ENCODE peak calls at places on chromosomes 12 and 14, in four cellular contexts. One of them, this sample, is unnamed.

GRCh38 chr14:104971447-104972240 is 6.5 kb downstream of the AHNAK2 start:
- DNase-seq in stimulated activated CD8-positive, alpha-beta memory T cell treated with anti-CD3 and anti-CD28 coated beads, Interleukin-4, amount 100 ng/mL, for 4 hours: no peak
- DNase-seq in WTC11: no peak
- DNase-seq in GDM1: no peak
- DNase-seq in this sample: no peak

GRCh38 chr12:538731-539539 is 79.2 kb downstream of the B4GALNT3 start:
- DNase-seq in stimulated activated CD8-positive, alpha-beta memory T cell treated with anti-CD3 and anti-CD28 coated beads, Interleukin-4, amount 100 ng/mL, for 4 hours: no peak
- DNase-seq in WTC11: no peak
- DNase-seq in GDM1: peak; percentile 64
- DNase-seq in this sample: no peak

GRCh38 chr14:28264306-28264705 is 502.3 kb upstream of the FOXG1 start:
- DNase-seq in stimulated activated CD8-positive, alpha-beta memory T cell treated with anti-CD3 and anti-CD28 coated beads, Interleukin-4, amount 100 ng/mL, for 4 hours: no peak
- DNase-seq in WTC11: no peak
- DNase-seq in GDM1: no peak
- DNase-seq in this sample: no peak

GRCh38 chr14:33839193-33840076 is 111.4 kb downstream of the EGLN3 start:
- DNase-seq in stimulated activated CD8-positive, alpha-beta memory T cell treated with anti-CD3 and anti-CD28 coated beads, Interleukin-4, amount 100 ng/mL, for 4 hours: peak; percentile 7
- DNase-seq in WTC11: peak; percentile 49
- DNase-seq in GDM1: peak; percentile 28
- DNase-seq in this sample: peak; percentile 76

GRCh38 chr12:92478692-92479091 is 224.1 kb upstream of the PLEKHG7 start:
- DNase-seq in stimulated activated CD8-positive, alpha-beta memory T cell treated with anti-CD3 and anti-CD28 coated beads, Interleukin-4, amount 100 ng/mL, for 4 hours: no peak
- DNase-seq in WTC11: no peak
- DNase-seq in GDM1: no peak
- DNase-seq in this sample: no peak

GRCh38 chr12:15794836-15795235 is 5.6 kb upstream of the EPS8 start:
- DNase-seq in stimulated activated CD8-positive, alpha-beta memory T cell treated with anti-CD3 and anti-CD28 coated beads, Interleukin-4, amount 100 ng/mL, for 4 hours: no peak
- DNase-seq in WTC11: no peak
- DNase-seq in GDM1: no peak
- DNase-seq in this sample: no peak

GRCh38 chr14:104420990-104421389 is 158.6 kb upstream of the C14orf180 start:
- DNase-seq in stimulated activated CD8-positive, alpha-beta memory T cell treated with anti-CD3 and anti-CD28 coated beads, Interleukin-4, amount 100 ng/mL, for 4 hours: no peak
- DNase-seq in WTC11: no peak
- DNase-seq in GDM1: no peak
- DNase-seq in this sample: no peak

GRCh38 chr12:43836455-43836989 is 641 bp downstream of the TMEM117 start:
- DNase-seq in stimulated activated CD8-positive, alpha-beta memory T cell treated with anti-CD3 and anti-CD28 coated beads, Interleukin-4, amount 100 ng/mL, for 4 hours: no peak
- DNase-seq in WTC11: no peak
- DNase-seq in GDM1: no peak
- DNase-seq in this sample: no peak

GRCh38 chr14:55071870-55072640 is 20.6 kb downstream of the MAPK1IP1L start:
- DNase-seq in stimulated activated CD8-positive, alpha-beta memory T cell treated with anti-CD3 and anti-CD28 coated beads, Interleukin-4, amount 100 ng/mL, for 4 hours: no peak
- DNase-seq in WTC11: no peak
- DNase-seq in GDM1: no peak
- DNase-seq in this sample: peak; percentile 44

GRCh38 chr12:29309320-29309902 is 71.6 kb downstream of the ERGIC2 start:
- DNase-seq in stimulated activated CD8-positive, alpha-beta memory T cell treated with anti-CD3 and anti-CD28 coated beads, Interleukin-4, amount 100 ng/mL, for 4 hours: no peak
- DNase-seq in WTC11: no peak
- DNase-seq in GDM1: no peak
- DNase-seq in this sample: no peak

GRCh38 chr12:75011120-75011519 is 198.5 kb downstream of the KCNC2 start:
- DNase-seq in stimulated activated CD8-positive, alpha-beta memory T cell treated with anti-CD3 and anti-CD28 coated beads, Interleukin-4, amount 100 ng/mL, for 4 hours: no peak
- DNase-seq in WTC11: no peak
- DNase-seq in GDM1: no peak
- DNase-seq in this sample: peak; percentile 35

GRCh38 chr14:64303471-64303917 is 9.3 kb upstream of the ESR2 start:
- DNase-seq in stimulated activated CD8-positive, alpha-beta memory T cell treated with anti-CD3 and anti-CD28 coated beads, Interleukin-4, amount 100 ng/mL, for 4 hours: no peak
- DNase-seq in WTC11: no peak
- DNase-seq in GDM1: no peak
- DNase-seq in this sample: no peak

GRCh38 chr14:26863736-26864135 is 265.9 kb upstream of the NOVA1 start:
- DNase-seq in stimulated activated CD8-positive, alpha-beta memory T cell treated with anti-CD3 and anti-CD28 coated beads, Interleukin-4, amount 100 ng/mL, for 4 hours: no peak
- DNase-seq in WTC11: no peak
- DNase-seq in GDM1: no peak
- DNase-seq in this sample: no peak

GRCh38 chr12:116551952-116552749 is 7.0 kb upstream of the MAP1LC3B2 start:
- DNase-seq in stimulated activated CD8-positive, alpha-beta memory T cell treated with anti-CD3 and anti-CD28 coated beads, Interleukin-4, amount 100 ng/mL, for 4 hours: no peak
- DNase-seq in WTC11: no peak
- DNase-seq in GDM1: no peak
- DNase-seq in this sample: no peak

GRCh38 chr14:80491562-80492139 is 280.3 kb upstream of the DIO2 start:
- DNase-seq in stimulated activated CD8-positive, alpha-beta memory T cell treated with anti-CD3 and anti-CD28 coated beads, Interleukin-4, amount 100 ng/mL, for 4 hours: no peak
- DNase-seq in WTC11: no peak
- DNase-seq in GDM1: no peak
- DNase-seq in this sample: no peak

GRCh38 chr14:74492413-74493342 is at the start of gene NPC2:
- DNase-seq in stimulated activated CD8-positive, alpha-beta memory T cell treated with anti-CD3 and anti-CD28 coated beads, Interleukin-4, amount 100 ng/mL, for 4 hours: no peak
- DNase-seq in WTC11: no peak
- DNase-seq in GDM1: no peak
- DNase-seq in this sample: no peak

GRCh38 chr14:104694991-104695659 is 5.7 kb downstream of the INF2 start:
- DNase-seq in stimulated activated CD8-positive, alpha-beta memory T cell treated with anti-CD3 and anti-CD28 coated beads, Interleukin-4, amount 100 ng/mL, for 4 hours: no peak
- DNase-seq in WTC11: no peak
- DNase-seq in GDM1: no peak
- DNase-seq in this sample: no peak

GRCh38 chr14:59919582-59920377 is at the start of gene LRRC9:
- DNase-seq in stimulated activated CD8-positive, alpha-beta memory T cell treated with anti-CD3 and anti-CD28 coated beads, Interleukin-4, amount 100 ng/mL, for 4 hours: no peak
- DNase-seq in WTC11: peak; percentile 96
- DNase-seq in GDM1: no peak
- DNase-seq in this sample: peak; percentile 95

GRCh38 chr12:3005736-3006135 is 46.5 kb downstream of the TEAD4 start:
- DNase-seq in stimulated activated CD8-positive, alpha-beta memory T cell treated with anti-CD3 and anti-CD28 coated beads, Interleukin-4, amount 100 ng/mL, for 4 hours: no peak
- DNase-seq in WTC11: no peak
- DNase-seq in GDM1: no peak
- DNase-seq in this sample: no peak

GRCh38 chr12:45914090-45914489 is 76.3 kb downstream of the SCAF11 start:
- DNase-seq in stimulated activated CD8-positive, alpha-beta memory T cell treated with anti-CD3 and anti-CD28 coated beads, Interleukin-4, amount 100 ng/mL, for 4 hours: no peak
- DNase-seq in WTC11: no peak
- DNase-seq in GDM1: no peak
- DNase-seq in this sample: no peak

GRCh38 chr14:50820786-50821185 is 10.2 kb downstream of the NIN start:
- DNase-seq in stimulated activated CD8-positive, alpha-beta memory T cell treated with anti-CD3 and anti-CD28 coated beads, Interleukin-4, amount 100 ng/mL, for 4 hours: no peak
- DNase-seq in WTC11: no peak
- DNase-seq in GDM1: no peak
- DNase-seq in this sample: no peak

GRCh38 chr12:118055144-118055557 is 5.8 kb downstream of the WSB2 start:
- DNase-seq in stimulated activated CD8-positive, alpha-beta memory T cell treated with anti-CD3 and anti-CD28 coated beads, Interleukin-4, amount 100 ng/mL, for 4 hours: peak; percentile 39
- DNase-seq in WTC11: peak; percentile 77
- DNase-seq in GDM1: peak; percentile 36
- DNase-seq in this sample: peak; percentile 44

GRCh38 chr14:106652494-106652893 is 1126.1 kb downstream of the TMEM121 start:
- DNase-seq in stimulated activated CD8-positive, alpha-beta memory T cell treated with anti-CD3 and anti-CD28 coated beads, Interleukin-4, amount 100 ng/mL, for 4 hours: no peak
- DNase-seq in WTC11: no peak
- DNase-seq in GDM1: no peak
- DNase-seq in this sample: no peak

GRCh38 chr12:121038861-121039654 is at the start of gene OASL:
- DNase-seq in stimulated activated CD8-positive, alpha-beta memory T cell treated with anti-CD3 and anti-CD28 coated beads, Interleukin-4, amount 100 ng/mL, for 4 hours: peak; percentile 28
- DNase-seq in WTC11: no peak
- DNase-seq in GDM1: peak; percentile 10
- DNase-seq in this sample: no peak

GRCh38 chr12:101581190-101581589 is 13.6 kb upstream of the MYBPC1 start:
- DNase-seq in stimulated activated CD8-positive, alpha-beta memory T cell treated with anti-CD3 and anti-CD28 coated beads, Interleukin-4, amount 100 ng/mL, for 4 hours: no peak
- DNase-seq in WTC11: no peak
- DNase-seq in GDM1: no peak
- DNase-seq in this sample: no peak

GRCh38 chr14:57865450-57866198 is at the start of gene SLC35F4:
- DNase-seq in stimulated activated CD8-positive, alpha-beta memory T cell treated with anti-CD3 and anti-CD28 coated beads, Interleukin-4, amount 100 ng/mL, for 4 hours: no peak
- DNase-seq in WTC11: peak; percentile 91
- DNase-seq in GDM1: no peak
- DNase-seq in this sample: peak; percentile 86

GRCh38 chr14:59125156-59125555 is 63.3 kb upstream of the DAAM1 start:
- DNase-seq in stimulated activated CD8-positive, alpha-beta memory T cell treated with anti-CD3 and anti-CD28 coated beads, Interleukin-4, amount 100 ng/mL, for 4 hours: no peak
- DNase-seq in WTC11: no peak
- DNase-seq in GDM1: no peak
- DNase-seq in this sample: no peak

GRCh38 chr12:109542014-109542413 is 31.3 kb downstream of the MMAB start:
- DNase-seq in stimulated activated CD8-positive, alpha-beta memory T cell treated with anti-CD3 and anti-CD28 coated beads, Interleukin-4, amount 100 ng/mL, for 4 hours: no peak
- DNase-seq in WTC11: no peak
- DNase-seq in GDM1: no peak
- DNase-seq in this sample: no peak

GRCh38 chr14:75495882-75496281 is 26.4 kb upstream of the BATF start:
- DNase-seq in stimulated activated CD8-positive, alpha-beta memory T cell treated with anti-CD3 and anti-CD28 coated beads, Interleukin-4, amount 100 ng/mL, for 4 hours: no peak
- DNase-seq in WTC11: no peak
- DNase-seq in GDM1: no peak
- DNase-seq in this sample: no peak

GRCh38 chr12:104182621-104183378 is 32.8 kb upstream of the TXNRD1 start:
- DNase-seq in stimulated activated CD8-positive, alpha-beta memory T cell treated with anti-CD3 and anti-CD28 coated beads, Interleukin-4, amount 100 ng/mL, for 4 hours: no peak
- DNase-seq in WTC11: no peak
- DNase-seq in GDM1: no peak
- DNase-seq in this sample: no peak

GRCh38 chr12:114738460-114739184 is 54.6 kb upstream of the TBX3 start:
- DNase-seq in stimulated activated CD8-positive, alpha-beta memory T cell treated with anti-CD3 and anti-CD28 coated beads, Interleukin-4, amount 100 ng/mL, for 4 hours: no peak
- DNase-seq in WTC11: no peak
- DNase-seq in GDM1: no peak
- DNase-seq in this sample: no peak

GRCh38 chr12:122909442-122910288 is 13.7 kb upstream of the VPS37B start:
- DNase-seq in stimulated activated CD8-positive, alpha-beta memory T cell treated with anti-CD3 and anti-CD28 coated beads, Interleukin-4, amount 100 ng/mL, for 4 hours: no peak
- DNase-seq in WTC11: no peak
- DNase-seq in GDM1: no peak
- DNase-seq in this sample: peak; percentile 71

GRCh38 chr12:66242261-66242760 is 53.3 kb downstream of the IRAK3 start:
- DNase-seq in stimulated activated CD8-positive, alpha-beta memory T cell treated with anti-CD3 and anti-CD28 coated beads, Interleukin-4, amount 100 ng/mL, for 4 hours: no peak
- DNase-seq in WTC11: no peak
- DNase-seq in GDM1: no peak
- DNase-seq in this sample: no peak

GRCh38 chr12:14256555-14257169 is 108.8 kb upstream of the ATF7IP start:
- DNase-seq in stimulated activated CD8-positive, alpha-beta memory T cell treated with anti-CD3 and anti-CD28 coated beads, Interleukin-4, amount 100 ng/mL, for 4 hours: peak; percentile 58
- DNase-seq in WTC11: peak; percentile 79
- DNase-seq in GDM1: peak; percentile 50
- DNase-seq in this sample: peak; percentile 58

GRCh38 chr12:15227004-15227679 is 5.9 kb upstream of the RERG start:
- DNase-seq in stimulated activated CD8-positive, alpha-beta memory T cell treated with anti-CD3 and anti-CD28 coated beads, Interleukin-4, amount 100 ng/mL, for 4 hours: no peak
- DNase-seq in WTC11: peak; percentile 47
- DNase-seq in GDM1: no peak
- DNase-seq in this sample: no peak

GRCh38 chr14:93114713-93115068 is 1.0 kb downstream of the ITPK1 start:
- DNase-seq in stimulated activated CD8-positive, alpha-beta memory T cell treated with anti-CD3 and anti-CD28 coated beads, Interleukin-4, amount 100 ng/mL, for 4 hours: no peak
- DNase-seq in WTC11: peak; percentile 31
- DNase-seq in GDM1: no peak
- DNase-seq in this sample: no peak

This sample was measured in retina.